ENCODE peak calls at places on chromosomes 16 and 17, in six cellular contexts. One of them, this sample, is unnamed.

GRCh38 chr16:88957887-88958577 is 19.0 kb downstream of the CBFA2T3 start:
- DNase-seq in kidney: no peak
- DNase-seq in IMR-90: no peak
- DNase-seq in ACHN: no peak
- DNase-seq in T-helper 9 cell: no peak
- DNase-seq in GM23248: no peak
- DNase-seq in this sample: no peak

GRCh38 chr16:73531021-73531420 is 483.1 kb upstream of the ZFHX3 start:
- DNase-seq in GM23248: no peak
- DNase-seq in kidney: no peak
- DNase-seq in IMR-90: no peak
- DNase-seq in T-helper 9 cell: no peak
- DNase-seq in ACHN: no peak
- DNase-seq in this sample: no peak

GRCh38 chr17:36600477-36600876 is 906 bp upstream of the MRM1 start:
- DNase-seq in ACHN: no peak
- DNase-seq in IMR-90: no peak
- DNase-seq in kidney: no peak
- DNase-seq in GM23248: no peak
- DNase-seq in T-helper 9 cell: no peak
- DNase-seq in this sample: no peak

GRCh38 chr17:32349854-32350661 is at the start of gene ZNF207:
- DNase-seq in GM23248: peak; percentile 99
- DNase-seq in ACHN: peak; percentile 98
- DNase-seq in T-helper 9 cell: peak; percentile 90
- DNase-seq in IMR-90: peak; percentile 97
- DNase-seq in kidney: peak; percentile 98
- DNase-seq in this sample: peak; percentile 96

GRCh38 chr16:11100239-11100750 is 155.7 kb downstream of the SOCS1 start:
- DNase-seq in IMR-90: peak; percentile 100
- DNase-seq in kidney: no peak
- DNase-seq in ACHN: peak; percentile 74
- DNase-seq in GM23248: peak; percentile 94
- DNase-seq in T-helper 9 cell: no peak
- DNase-seq in this sample: peak; percentile 53

GRCh38 chr17:14396542-14396941 is 95.7 kb downstream of the HS3ST3B1 start:
- DNase-seq in ACHN: no peak
- DNase-seq in T-helper 9 cell: no peak
- DNase-seq in GM23248: peak; percentile 80
- DNase-seq in IMR-90: peak; percentile 34
- DNase-seq in kidney: no peak
- DNase-seq in this sample: no peak

GRCh38 chr17:45149669-45150603 is 1.7 kb downstream of the HEXIM1 start:
- DNase-seq in ACHN: peak; percentile 71
- DNase-seq in IMR-90: peak; percentile 51
- DNase-seq in kidney: peak; percentile 92
- DNase-seq in T-helper 9 cell: peak; percentile 33
- DNase-seq in GM23248: peak; percentile 86
- DNase-seq in this sample: peak; percentile 76

GRCh38 chr17:39921323-39921722 is 2.9 kb upstream of the GSDMB start:
- DNase-seq in T-helper 9 cell: no peak
- DNase-seq in GM23248: no peak
- DNase-seq in IMR-90: no peak
- DNase-seq in ACHN: no peak
- DNase-seq in kidney: peak; percentile 50
- DNase-seq in this sample: no peak

GRCh38 chr17:68424861-68425260 is 32.4 kb downstream of the WIPI1 start:
- DNase-seq in T-helper 9 cell: no peak
- DNase-seq in ACHN: no peak
- DNase-seq in GM23248: no peak
- DNase-seq in kidney: no peak
- DNase-seq in IMR-90: no peak
- DNase-seq in this sample: no peak